ENCODE peak calls at places on chromosome 12, in ten cellular contexts. U is fibroblast of the aortic adventitia, A is SK-N-SH, S is choroid plexus epithelial cell, E is endothelial cell, Y is left ventricle myocardium inferior, Z is IMR-90, R is foreskin fibroblast, L is uterus, J is keratinocyte. N is an unnamed sample.

GRCh38 chr12:70646850-70647249 is 9.6 kb upstream of the PTPRB start:
- DNase-seq in U (peak), A (no peak), S (peak), E (no peak), Y (no peak), Z (peak), R (peak), L (no peak), J (no peak), N (no peak)

GRCh38 chr12:12182926-12183325 is 83.9 kb downstream of the LRP6 start:
- DNase-seq in U (peak), A (no peak), S (peak), E (no peak), Y (no peak), Z (peak), R (peak), L (no peak), J (no peak), N (no peak)

GRCh38 chr12:113162102-113163029 is 12.8 kb downstream of the CFAP73 start:
- DNase-seq in U (no peak), A (peak), S (peak), E (no peak), Y (peak), Z (peak), R (peak), L (no peak), J (no peak), N (no peak)

GRCh38 chr12:118377891-118378470 is 1.6 kb downstream of the SUDS3 start:
- DNase-seq in U (peak), A (peak), S (peak), E (peak), Y (peak), Z (peak), R (peak), L (peak), J (no peak), N (peak)

GRCh38 chr12:108884116-108885012 is 4.5 kb downstream of the DAO start:
- DNase-seq in U (peak), A (peak), S (peak), E (peak), Y (peak), Z (no peak), R (peak), L (no peak), J (no peak), N (peak)

GRCh38 chr12:113088971-113089756 is 32.6 kb downstream of the DTX1 start:
- DNase-seq in U (no peak), A (no peak), S (no peak), E (peak), Y (no peak), Z (no peak), R (no peak), L (no peak), J (no peak), N (no peak)

GRCh38 chr12:64835926-64836325 is 11.5 kb downstream of the TBC1D30 start:
- DNase-seq in U (no peak), A (no peak), S (no peak), E (no peak), Y (no peak), Z (no peak), R (no peak), L (no peak), J (no peak), N (no peak)

GRCh38 chr12:112941528-112942335 is 3.5 kb downstream of the OAS3 start:
- DNase-seq in U (no peak), A (peak), S (no peak), E (no peak), Y (no peak), Z (no peak), R (no peak), L (no peak), J (no peak), N (no peak)

GRCh38 chr12:84760091-84760490 is 152.5 kb downstream of the SLC6A15 start:
- DNase-seq in U (no peak), A (no peak), S (no peak), E (no peak), Y (no peak), Z (no peak), R (no peak), L (no peak), J (no peak), N (no peak)

GRCh38 chr12:72323881-72324280 is 51.7 kb downstream of the TRHDE start:
- DNase-seq in U (no peak), A (no peak), S (peak), E (no peak), Y (no peak), Z (peak), R (peak), L (no peak), J (no peak), N (no peak)

GRCh38 chr12:6120796-6121473 is 3.5 kb downstream of the VWF start:
- DNase-seq in U (no peak), A (no peak), S (no peak), E (no peak), Y (no peak), Z (no peak), R (no peak), L (no peak), J (no peak), N (no peak)

GRCh38 chr12:55699471-55700055 is 8.1 kb downstream of the ITGA7 start:
- DNase-seq in U (no peak), A (no peak), S (no peak), E (no peak), Y (no peak), Z (no peak), R (no peak), L (no peak), J (no peak), N (no peak)

GRCh38 chr12:104281636-104282035 is 21.9 kb upstream of the EID3 start:
- DNase-seq in U (peak), A (no peak), S (no peak), E (no peak), Y (no peak), Z (no peak), R (peak), L (no peak), J (no peak), N (no peak)

GRCh38 chr12:130054803-130055202 is 107.5 kb upstream of the FZD10 start:
- DNase-seq in U (no peak), A (no peak), S (no peak), E (no peak), Y (no peak), Z (no peak), R (no peak), L (no peak), J (no peak), N (no peak)

GRCh38 chr12:45989857-45990467 is 412 bp downstream of the SCAF11 start:
- DNase-seq in U (no peak), A (peak), S (peak), E (peak), Y (peak), Z (peak), R (peak), L (peak), J (no peak), N (no peak)

GRCh38 chr12:104790296-104791125 is 167.6 kb downstream of the SLC41A2 start:
- DNase-seq in U (no peak), A (peak), S (peak), E (peak), Y (peak), Z (peak), R (peak), L (peak), J (no peak), N (no peak)

GRCh38 chr12:118188690-118189371 is 52.9 kb downstream of the PEBP1 start:
- DNase-seq in U (peak), A (peak), S (peak), E (no peak), Y (peak), Z (peak), R (peak), L (peak), J (no peak), N (no peak)

GRCh38 chr12:124904306-124905098 is 9.9 kb downstream of the UBC start:
- DNase-seq in U (peak), A (peak), S (peak), E (no peak), Y (peak), Z (peak), R (peak), L (peak), J (no peak), N (no peak)

DNA sequence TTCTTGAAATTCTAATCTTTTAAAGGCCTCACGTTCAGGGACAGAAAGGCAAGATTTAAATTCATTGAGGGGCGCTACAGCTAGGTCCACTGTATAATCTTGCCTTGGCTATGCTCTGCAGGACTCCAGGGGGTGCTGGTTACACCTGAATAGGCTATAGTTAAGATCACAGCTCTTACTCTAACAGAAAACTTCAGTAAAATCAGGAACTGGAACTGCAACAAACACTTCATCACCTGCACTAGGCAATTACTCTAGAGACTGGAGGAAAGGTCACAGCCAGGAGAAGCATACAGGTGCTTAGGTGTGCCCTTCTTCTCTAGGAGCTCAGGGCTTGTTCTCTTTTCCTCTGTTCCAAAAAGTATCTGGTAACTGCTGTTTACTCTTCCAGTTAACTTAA is 20.9 kb downstream of the SLCO1C1 start:
- DNase-seq in U (no peak), A (no peak), S (no peak), E (no peak), Y (no peak), Z (no peak), R (no peak), L (no peak), J (no peak), N (no peak)
- TF ChIP-seq CTCF in U (no peak), A (no peak), S (no peak), E (no peak), Y (no peak), Z (no peak), R (no peak), L (no peak), J (no peak), N (no peak)

DNA sequence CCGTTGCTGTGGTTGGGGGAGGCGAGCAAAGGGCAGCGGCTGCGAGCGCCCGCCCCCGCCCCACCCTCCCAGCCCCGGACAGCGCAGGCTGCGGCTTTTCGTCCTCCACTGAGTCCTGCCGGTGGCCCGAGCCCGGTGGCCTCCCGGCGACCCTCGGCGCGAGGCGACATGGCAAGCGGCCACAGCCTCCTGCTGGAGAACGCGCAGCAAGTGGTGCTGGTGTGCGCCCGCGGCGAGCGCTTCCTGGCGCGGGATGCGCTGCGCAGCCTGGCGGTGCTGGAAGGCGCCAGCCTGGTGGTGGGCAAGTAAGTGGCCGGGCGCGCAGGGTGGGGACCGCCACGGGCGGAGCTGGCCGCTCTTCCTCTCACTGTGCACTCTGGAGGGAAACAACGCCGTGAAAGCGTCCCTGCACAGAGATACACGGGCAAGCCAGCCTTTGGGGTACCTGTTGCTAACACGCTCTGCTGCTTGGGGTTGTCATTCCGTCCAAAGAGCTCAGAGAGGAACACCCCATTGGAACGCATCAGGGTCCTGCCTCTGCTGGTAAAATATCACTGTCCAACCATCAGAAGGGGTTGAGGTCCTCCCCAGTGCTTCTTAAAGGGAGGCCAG is at the start of gene AMDHD1:
- DNase-seq in U (peak), A (peak), S (peak), E (peak), Y (peak), Z (peak), R (peak), L (peak), J (no peak), N (no peak)
- TF ChIP-seq CTCF in U (peak), A (peak), S (peak), E (no peak), Y (peak), Z (peak), R (peak), L (no peak), J (peak), N (peak)

GRCh38 chr12:111482464-111482863 is 76.7 kb downstream of the SH2B3 start:
- DNase-seq in U (no peak), A (no peak), S (peak), E (no peak), Y (no peak), Z (no peak), R (peak), L (no peak), J (no peak), N (no peak)
- TF ChIP-seq CTCF in U (peak), A (peak), S (peak), E (peak), Y (peak), Z (peak), R (no peak), L (no peak), J (no peak), N (no peak)

GRCh38 chr12:14111230-14111865 is 129.9 kb upstream of the GRIN2B start:
- DNase-seq in U (no peak), A (peak), S (no peak), E (peak), Y (no peak), Z (no peak), R (no peak), L (no peak), J (no peak), N (no peak)
- TF ChIP-seq CTCF in U (no peak), A (peak), S (no peak), E (peak), Y (no peak), Z (no peak), R (no peak), L (no peak), J (peak), N (no peak)

GRCh38 chr12:22627351-22627750 is 2.4 kb downstream of the ETNK1 start:
- DNase-seq in U (peak), A (no peak), S (no peak), E (no peak), Y (no peak), Z (no peak), R (no peak), L (no peak), J (no peak), N (no peak)

GRCh38 chr12:22624573-22624907 is 431 bp upstream of the ETNK1 start:
- DNase-seq in U (no peak), A (no peak), S (no peak), E (no peak), Y (no peak), Z (no peak), R (no peak), L (no peak), J (no peak), N (no peak)

GRCh38 chr12:22626429-22626828 is 1.5 kb downstream of the ETNK1 start:
- DNase-seq in U (peak), A (no peak), S (peak), E (no peak), Y (no peak), Z (peak), R (peak), L (no peak), J (no peak), N (no peak)

GRCh38 chr12:22624908-22625646 is at the start of gene ETNK1:
- DNase-seq in U (peak), A (peak), S (peak), E (peak), Y (peak), Z (peak), R (peak), L (peak), J (peak), N (peak)

GRCh38 chr12:22625671-22626251 is 790 bp downstream of the ETNK1 start:
- DNase-seq in U (peak), A (peak), S (peak), E (peak), Y (peak), Z (peak), R (peak), L (peak), J (no peak), N (peak)
- TF ChIP-seq CTCF in U (no peak), A (no peak), S (no peak), E (no peak), Y (no peak), Z (no peak), R (no peak), L (no peak), J (no peak), N (no peak)

GRCh38 chr12:52398176-52398575 is 8.0 kb downstream of the KRT82 start:
- DNase-seq in U (no peak), A (no peak), S (no peak), E (no peak), Y (no peak), Z (no peak), R (no peak), L (no peak), J (no peak), N (no peak)

GRCh38 chr12:52396656-52397055 is 9.5 kb downstream of the KRT82 start:
- DNase-seq in U (no peak), A (no peak), S (no peak), E (no peak), Y (no peak), Z (no peak), R (no peak), L (no peak), J (no peak), N (no peak)

GRCh38 chr12:52392465-52393007 is 7.1 kb upstream of the KRT84 start:
- DNase-seq in U (no peak), A (no peak), S (no peak), E (no peak), Y (no peak), Z (no peak), R (no peak), L (no peak), J (no peak), N (no peak)

GRCh38 chr12:52394836-52395405 is 9.5 kb upstream of the KRT84 start:
- DNase-seq in U (no peak), A (no peak), S (no peak), E (no peak), Y (no peak), Z (no peak), R (no peak), L (no peak), J (no peak), N (no peak)

DNA sequence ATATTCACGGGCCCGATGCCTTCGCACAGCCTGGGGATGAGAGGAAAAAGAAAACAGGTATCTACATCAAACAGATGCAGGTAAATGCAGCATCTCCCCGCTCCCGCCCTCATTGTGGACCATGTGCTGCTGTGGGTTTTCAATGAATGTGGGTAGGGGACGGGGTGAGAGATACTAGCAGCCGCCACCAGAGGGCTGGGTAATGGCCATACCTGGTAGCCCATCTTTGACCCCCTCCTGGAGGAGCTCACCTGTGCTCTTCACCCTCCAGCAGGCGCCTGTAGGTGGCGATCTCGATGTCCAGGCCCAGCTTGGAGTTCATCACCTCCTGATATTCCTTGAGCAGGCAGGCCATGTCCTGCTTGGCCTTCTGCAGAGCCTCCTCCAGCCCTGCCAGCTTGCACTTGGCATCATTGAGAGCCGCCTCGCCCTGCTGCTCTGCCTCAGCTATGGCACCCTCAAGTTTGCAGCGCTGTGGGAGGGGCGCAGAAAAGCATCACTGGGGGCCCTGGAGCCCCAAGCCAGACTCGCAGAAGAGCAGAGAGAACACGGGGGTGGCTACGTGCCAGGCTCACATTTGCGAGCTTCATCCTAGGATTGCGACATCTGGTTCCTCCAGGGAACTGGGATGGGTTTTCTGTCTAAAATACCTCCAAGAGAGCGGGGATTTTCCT is 10.2 kb downstream of the KRT82 start:
- DNase-seq in U (peak), A (no peak), S (peak), E (peak), Y (no peak), Z (no peak), R (peak), L (peak), J (no peak), N (no peak)
- TF ChIP-seq CTCF in U (no peak), A (peak), S (peak), E (peak), Y (peak), Z (no peak), R (no peak), L (no peak), J (peak), N (peak)

GRCh38 chr12:11171145-11171952 is at the start of gene SMIM10L1:
- DNase-seq in U (peak), A (peak), S (peak), E (peak), Y (peak), Z (peak), R (peak), L (peak), J (peak), N (peak)
- TF ChIP-seq CTCF in U (peak), A (peak), S (no peak), E (no peak), Y (no peak), Z (peak), R (no peak), L (no peak), J (no peak), N (no peak)

GRCh38 chr12:1505576-1505975 is 88.8 kb downstream of the FBXL14 start:
- DNase-seq in U (no peak), A (no peak), S (no peak), E (no peak), Y (no peak), Z (no peak), R (no peak), L (no peak), J (no peak), N (no peak)
- TF ChIP-seq CTCF in U (no peak), A (no peak), S (no peak), E (no peak), Y (no peak), Z (no peak), R (no peak), L (no peak), J (no peak), N (no peak)

GRCh38 chr12:94070520-94070919 is 77.9 kb upstream of the PLXNC1 start:
- DNase-seq in U (no peak), A (no peak), S (no peak), E (no peak), Y (no peak), Z (no peak), R (no peak), L (no peak), J (no peak), N (no peak)
- TF ChIP-seq CTCF in U (no peak), A (no peak), S (no peak), E (no peak), Y (no peak), Z (no peak), R (no peak), L (no peak), J (no peak), N (no peak)

GRCh38 chr12:121626087-121626852 is at the start of gene ORAI1:
- DNase-seq in U (peak), A (peak), S (peak), E (peak), Y (peak), Z (peak), R (peak), L (peak), J (no peak), N (peak)
- TF ChIP-seq CTCF in U (peak), A (no peak), S (no peak), E (no peak), Y (peak), Z (peak), R (no peak), L (peak), J (no peak), N (no peak)